ENCODE peak calls at places on chromosomes 13 and 19, in nine cellular contexts. H is psoas muscle; R is prostate gland; U is right cardiac atrium; Y is CD8-positive, alpha-beta T cell; W is astrocyte; N is tibial artery; F is CD4-positive, alpha-beta memory T cell; T is CD8-positive, alpha-beta memory T cell. V is an unnamed sample.

GRCh38 chr13:36026556-36026955 is 104.6 kb downstream of the DCLK1 start:
- DNase-seq in H (no peak), Y (no peak), R (no peak), U (no peak), F (no peak), T (no peak), W (no peak), N (no peak), V (no peak)

GRCh38 chr19:43651758-43652545 is 12.3 kb upstream of the CADM4 start:
- DNase-seq in W (peak; percentile 29), H (peak; percentile 48), R (peak; percentile 68), N (peak; percentile 51), F (no peak), T (peak; percentile 5), U (peak; percentile 75), Y (no peak), V (no peak)

GRCh38 chr13:109494955-109495354 is 291.4 kb downstream of the IRS2 start:
- DNase-seq in F (no peak), H (no peak), T (no peak), R (peak; percentile 60), Y (no peak), N (no peak), U (no peak), W (peak; percentile 81), V (no peak)

GRCh38 chr13:49869514-49869913 is 66.6 kb downstream of the SPRYD7 start:
- DNase-seq in Y (no peak), F (no peak), T (no peak), U (no peak), R (no peak), W (no peak), H (no peak), N (no peak), V (no peak)

GRCh38 chr19:38726284-38726673 is 18.0 kb downstream of the CAPN12 start:
- DNase-seq in F (no peak), W (no peak), U (peak; percentile 50), T (no peak), R (no peak), Y (no peak), N (no peak), H (no peak), V (no peak)

GRCh38 chr19:38298841-38299680 is 5.0 kb upstream of the C19orf33 start:
- DNase-seq in R (peak; percentile 57), N (no peak), F (no peak), H (no peak), W (no peak), T (no peak), Y (no peak), U (peak; percentile 73), V (no peak)

GRCh38 chr13:114101831-114102520 is 30.4 kb downstream of the RASA3 start:
- DNase-seq in U (peak; percentile 42), H (peak; percentile 24), Y (no peak), T (no peak), N (peak; percentile 18), F (peak; percentile 31), W (no peak), R (no peak), V (no peak)

GRCh38 chr13:66635526-66635925 is 594.6 kb downstream of the PCDH9 start:
- DNase-seq in T (no peak), N (no peak), W (peak; percentile 96), F (no peak), R (no peak), U (no peak), H (no peak), Y (no peak), V (no peak)

GRCh38 chr13:110377178-110378175 is 70.4 kb downstream of the COL4A2 start:
- DNase-seq in F (no peak), U (no peak), T (no peak), R (no peak), Y (no peak), H (no peak), W (no peak), N (no peak), V (no peak)

GRCh38 chr19:20513179-20513934 is 52.2 kb downstream of the ZNF737 start:
- DNase-seq in Y (no peak), U (no peak), R (no peak), H (no peak), N (no peak), W (no peak), T (no peak), F (no peak), V (no peak)

GRCh38 chr19:2270157-2270571 is 11.8 kb downstream of the PEAK3 start:
- DNase-seq in N (peak; percentile 55), R (no peak), H (peak; percentile 79), U (peak; percentile 85), T (peak; percentile 51), F (no peak), W (no peak), Y (no peak), V (no peak)

GRCh38 chr19:6227941-6228325 is 51.8 kb downstream of the MLLT1 start:
- DNase-seq in Y (no peak), F (no peak), N (no peak), R (no peak), H (peak; percentile 13), T (no peak), U (peak; percentile 29), W (no peak), V (no peak)

GRCh38 chr19:5799247-5800241 is 5.3 kb upstream of the NRTN start:
- DNase-seq in H (no peak), F (no peak), T (no peak), N (no peak), W (no peak), U (peak; percentile 81), R (no peak), Y (no peak), V (no peak)

GRCh38 chr19:23403581-23404324 is 8.5 kb upstream of the ZNF91 start:
- DNase-seq in Y (no peak), N (no peak), U (no peak), R (no peak), T (no peak), H (no peak), W (no peak), F (no peak), V (no peak)

GRCh38 chr19:8302357-8302691 is 5.8 kb downstream of the CD320 start:
- DNase-seq in W (no peak), N (no peak), T (no peak), Y (no peak), H (peak; percentile 50), U (peak; percentile 81), R (peak; percentile 3), F (peak; percentile 35), V (no peak)

GRCh38 chr13:91211548-91211947 is 135.9 kb upstream of the MIR17HG start:
- DNase-seq in H (no peak), R (no peak), N (no peak), W (no peak), T (no peak), Y (no peak), U (no peak), F (no peak), V (no peak)

GRCh38 chr19:24069907-24070657 is 16.9 kb upstream of the ZNF254 start:
- DNase-seq in H (no peak), F (no peak), W (peak; percentile 14), Y (no peak), R (no peak), U (no peak), N (no peak), T (no peak), V (no peak)

GRCh38 chr19:4061683-4062575 is 4.8 kb downstream of the ZBTB7A start:
- DNase-seq in U (peak; percentile 68), N (no peak), R (peak; percentile 57), F (peak; percentile 27), T (no peak), Y (no peak), H (peak; percentile 22), W (no peak), V (no peak)

GRCh38 chr19:58134244-58134643 is 16.3 kb downstream of the ZNF329 start:
- DNase-seq in N (no peak), Y (no peak), F (no peak), R (no peak), T (no peak), H (no peak), U (no peak), W (no peak), V (no peak)
- H3K9me3 ChIP-seq in N (peaks cover 29% of the 10 kb centered on the region), Y (peaks cover 35% of the 10 kb centered on the region), F (peaks cover 2% of the 10 kb centered on the region), R (peaks cover 10% of the 10 kb centered on the region), T (peaks cover 54% of the 10 kb centered on the region), H (peaks cover 94% of the 10 kb centered on the region), U (peaks cover 43% of the 10 kb centered on the region), W (peaks cover 53% of the 10 kb centered on the region), V (peaks cover 56% of the 10 kb centered on the region)

DNA sequence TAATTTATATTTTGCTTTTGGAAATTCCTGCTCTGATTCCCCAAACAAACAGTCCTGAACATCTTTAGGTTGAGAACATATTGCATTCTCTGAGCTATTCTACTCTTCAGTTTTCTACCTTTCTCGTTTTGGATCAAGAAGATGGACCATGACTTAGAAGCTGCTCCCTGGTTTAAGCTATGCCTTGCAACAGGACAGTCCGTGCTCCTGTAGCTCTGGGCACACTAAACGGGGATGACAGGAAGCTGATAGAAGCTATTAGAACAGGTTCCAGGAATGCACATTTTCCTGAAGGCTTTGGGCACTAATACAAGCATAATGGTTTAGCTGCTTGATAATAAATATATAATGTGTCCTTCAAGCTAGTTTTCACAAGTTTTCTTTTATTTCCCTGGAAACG is 385.2 kb downstream of the HS6ST3 start:
- DNase-seq in R (no peak), Y (no peak), W (no peak), N (no peak), T (no peak), F (no peak), U (peak; percentile 38), H (no peak), V (no peak)
- H3K9me3 ChIP-seq in R (no peaks in the 10 kb centered on the region), Y (no peaks in the 10 kb centered on the region), W (no peaks in the 10 kb centered on the region), N (no peaks in the 10 kb centered on the region), T (no peaks in the 10 kb centered on the region), F (no peaks in the 10 kb centered on the region), U (no peaks in the 10 kb centered on the region), H (no peaks in the 10 kb centered on the region), V (no peaks in the 10 kb centered on the region)

GRCh38 chr13:112442483-112443090 is 66.4 kb downstream of the SPACA7 start:
- DNase-seq in U (no peak), W (no peak), R (no peak), Y (no peak), F (no peak), H (no peak), T (no peak), N (no peak), V (no peak)

GRCh38 chr13:112443191-112444000 is 67.2 kb downstream of the SPACA7 start:
- DNase-seq in Y (no peak), N (no peak), R (no peak), F (no peak), H (no peak), T (no peak), U (no peak), W (no peak), V (no peak)

GRCh38 chr13:112445411-112446271 is 69.5 kb downstream of the SPACA7 start:
- DNase-seq in W (no peak), U (no peak), H (no peak), Y (no peak), F (no peak), R (no peak), T (no peak), N (peak; percentile 15), V (no peak)

GRCh38 chr13:112444416-112445399 is 68.6 kb downstream of the SPACA7 start:
- DNase-seq in Y (no peak), T (no peak), H (no peak), W (no peak), R (no peak), N (peak; percentile 12), U (no peak), F (no peak), V (no peak)

GRCh38 chr13:112444001-112444311 is 67.8 kb downstream of the SPACA7 start:
- DNase-seq in W (peak; percentile 2), H (peak; percentile 43), F (no peak), T (no peak), Y (no peak), N (peak; percentile 20), R (peak; percentile 36), U (peak; percentile 75), V (no peak)
- H3K9me3 ChIP-seq in W (no peaks in the 10 kb centered on the region), H (no peaks in the 10 kb centered on the region), F (no peaks in the 10 kb centered on the region), T (no peaks in the 10 kb centered on the region), Y (no peaks in the 10 kb centered on the region), N (no peaks in the 10 kb centered on the region), R (no peaks in the 10 kb centered on the region), U (no peaks in the 10 kb centered on the region), V (no peaks in the 10 kb centered on the region)

GRCh38 chr19:52451241-52451640 is 2.1 kb upstream of the ZNF578 start:
- DNase-seq in R (no peak), Y (no peak), T (no peak), W (no peak), H (no peak), F (no peak), U (no peak), N (no peak), V (no peak)
- H3K9me3 ChIP-seq in R (no peaks in the 10 kb centered on the region), Y (peaks cover 23% of the 10 kb centered on the region), T (peaks cover 11% of the 10 kb centered on the region), W (peaks cover 33% of the 10 kb centered on the region), H (peaks cover 45% of the 10 kb centered on the region), F (no peaks in the 10 kb centered on the region), U (peaks cover 12% of the 10 kb centered on the region), N (peaks cover 6% of the 10 kb centered on the region), V (peaks cover 9% of the 10 kb centered on the region)